ENCODE peak calls at places on chromosomes 5 and 9, in seven cellular contexts. O is Panc1, L is HepG2, Z is HCT116, K is K562, T is H1, G is GM12878. X is an unnamed sample.

GRCh38 chr9:115015018-115015635 is 84.7 kb upstream of the TNFSF8 start:
- DNase-seq in L (peak), O (no peak), T (peak), G (no peak), K (peak), Z (peak), X (peak)

GRCh38 chr5:76391014-76391413 is 12.1 kb upstream of the IQGAP2 start:
- DNase-seq in G (no peak), O (no peak), T (no peak), Z (no peak), K (no peak), L (no peak), X (no peak)

GRCh38 chr5:157816682-157817268 is 42.2 kb downstream of the CLINT1 start:
- DNase-seq in L (no peak), Z (no peak), T (no peak), K (no peak), O (no peak), G (no peak), X (no peak)

GRCh38 chr5:96516631-96517071 is 83.6 kb upstream of the PCSK1 start:
- DNase-seq in G (no peak), O (no peak), L (no peak), T (no peak), K (no peak), Z (no peak), X (no peak)

GRCh38 chr5:77777281-77777892 is 1.2 kb upstream of the TBCA start:
- DNase-seq in O (peak), Z (peak), T (no peak), L (peak), K (no peak), G (no peak), X (no peak)

GRCh38 chr5:60835554-60835953 is 8.5 kb downstream of the ELOVL7 start:
- DNase-seq in O (no peak), T (no peak), L (no peak), K (no peak), G (no peak), Z (no peak), X (no peak)

GRCh38 chr9:109953813-109954489 is 174.0 kb downstream of the PALM2AKAP2 start:
- DNase-seq in Z (no peak), O (no peak), T (no peak), L (no peak), G (no peak), K (no peak), X (no peak)

GRCh38 chr5:43649256-43649655 is 46.3 kb downstream of the NNT start:
- DNase-seq in O (no peak), T (no peak), G (no peak), L (no peak), K (no peak), Z (no peak), X (no peak)

GRCh38 chr5:173500213-173500560 is 116.3 kb downstream of the BOD1 start:
- DNase-seq in K (no peak), L (no peak), T (no peak), O (no peak), Z (no peak), G (no peak), X (no peak)

GRCh38 chr5:173499471-173500212 is 116.8 kb downstream of the BOD1 start:
- DNase-seq in L (peak), K (no peak), Z (no peak), T (no peak), G (no peak), O (no peak), X (no peak)

GRCh38 chr5:173497685-173498084 is 118.8 kb downstream of the BOD1 start:
- DNase-seq in O (no peak), K (peak), T (no peak), L (no peak), G (no peak), Z (no peak), X (no peak)

GRCh38 chr5:173498286-173498685 is 118.2 kb downstream of the BOD1 start:
- DNase-seq in L (no peak), T (no peak), O (no peak), Z (no peak), K (no peak), G (no peak), X (no peak)

DNA sequence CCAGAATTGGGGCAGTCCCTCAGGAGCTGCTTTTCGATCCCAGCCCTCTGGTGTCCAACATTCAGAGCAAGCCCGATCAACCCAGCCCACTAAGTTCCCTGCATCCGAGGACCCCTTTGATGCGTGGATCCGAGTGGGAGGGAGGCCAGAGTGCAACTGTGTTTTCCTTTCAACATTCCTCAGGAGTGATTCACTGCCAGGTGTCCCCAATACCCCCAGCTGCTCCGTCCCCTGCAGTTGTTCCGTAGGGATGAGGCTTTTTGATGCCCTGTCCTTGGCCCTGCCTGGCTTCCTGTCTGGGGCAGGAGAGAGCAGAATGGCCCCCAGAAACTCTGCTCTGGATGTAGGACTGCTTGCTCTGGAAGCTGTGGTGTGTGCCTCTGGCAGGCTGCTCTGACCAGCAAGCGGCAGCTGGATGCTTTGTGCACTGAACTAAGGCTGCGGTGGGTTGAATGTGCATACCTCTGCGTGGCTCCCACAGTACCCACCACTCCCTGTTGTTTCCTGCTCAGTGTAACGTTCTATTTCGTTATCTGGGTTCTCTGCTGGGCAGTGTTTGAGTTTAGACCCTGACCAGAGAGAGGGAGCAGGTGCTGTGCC is 117.5 kb downstream of the BOD1 start:
- DNase-seq in O (no peak), Z (no peak), T (no peak), G (no peak), K (no peak), L (peak), X (no peak)
- H3K27ac ChIP-seq in O (no peak), Z (no peak), T (no peak), G (no peak), K (no peak), L (peak), X (no peak)

GRCh38 chr9:138112090-138112748 is 234.6 kb downstream of the CACNA1B start:
- DNase-seq in K (no peak), O (no peak), Z (no peak), G (no peak), L (no peak), T (no peak), X (no peak)

GRCh38 chr9:138115506-138115905 is 237.9 kb downstream of the CACNA1B start:
- DNase-seq in T (no peak), G (no peak), L (no peak), O (no peak), K (no peak), Z (no peak), X (peak)

GRCh38 chr9:138111607-138112006 is 234.0 kb downstream of the CACNA1B start:
- DNase-seq in Z (no peak), K (no peak), G (no peak), O (no peak), L (no peak), T (no peak), X (peak)

GRCh38 chr9:138114501-138115245 is 237.1 kb downstream of the CACNA1B start:
- DNase-seq in T (no peak), Z (no peak), K (no peak), L (no peak), O (no peak), G (no peak), X (no peak)

GRCh38 chr9:138112791-138113600 is 235.4 kb downstream of the CACNA1B start:
- DNase-seq in L (no peak), K (no peak), O (no peak), G (no peak), T (no peak), Z (no peak), X (no peak)
- TF ChIP-seq SIN3A in L (no peak), K (no peak), O (no peak), G (no peak), T (no peak), Z (no peak), X (no peak)

GRCh38 chr9:135992486-135993408 is 31.6 kb upstream of the UBAC1 start:
- DNase-seq in G (no peak), T (no peak), O (no peak), K (peak), Z (no peak), L (peak), X (peak)
- H3K27ac ChIP-seq in G (no peak), T (no peak), O (peak), K (peak), Z (peak), L (peak), X (peak)

GRCh38 chr9:6938447-6938846 is 180.7 kb downstream of the KDM4C start:
- DNase-seq in G (no peak), Z (no peak), O (no peak), T (no peak), K (no peak), L (peak), X (no peak)
- TF ChIP-seq SIN3A in G (no peak), Z (no peak), O (no peak), T (no peak), K (no peak), L (no peak), X (no peak)

GRCh38 chr9:129894106-129894823 is 59.0 kb downstream of the USP20 start:
- DNase-seq in T (no peak), K (no peak), G (peak), O (no peak), L (no peak), Z (no peak), X (no peak)
- H3K27ac ChIP-seq in T (no peak), K (no peak), G (peak), O (no peak), L (no peak), Z (no peak), X (no peak)